ENCODE peak calls at places on chromosomes 16 and 17, in seven cellular contexts. N is brain microvascular endothelial cell, F is tibial nerve, D is Calu3, C is omental fat pad, Q is ascending aorta, L is neural crest cell. B is an unnamed sample.

GRCh38 chr17:59353936-59354755 is 22.7 kb downstream of the YPEL2 start:
- DNase-seq in N (no peak), D (no peak), C (no peak), L (no peak), Q (no peak), F (no peak), B (no peak)

GRCh38 chr17:60161598-60162330 is 12.0 kb downstream of the CA4 start:
- DNase-seq in Q (peak), N (no peak), L (no peak), F (no peak), D (no peak), C (no peak), B (peak)

GRCh38 chr16:79359082-79359481 is 241.5 kb downstream of the MAF start:
- DNase-seq in Q (no peak), D (no peak), N (no peak), F (no peak), C (no peak), L (no peak), B (no peak)

GRCh38 chr16:75818491-75818890 is 92.2 kb upstream of the CPHXL start:
- DNase-seq in C (no peak), D (no peak), L (no peak), N (no peak), Q (no peak), F (no peak), B (no peak)

GRCh38 chr17:7839199-7839889 is 5.3 kb downstream of the KDM6B start:
- DNase-seq in Q (no peak), L (no peak), N (no peak), C (no peak), F (no peak), D (no peak), B (no peak)

GRCh38 chr16:88131966-88132365 is 180.7 kb downstream of the BANP start:
- DNase-seq in D (no peak), Q (no peak), F (no peak), L (no peak), N (no peak), C (no peak), B (no peak)

GRCh38 chr16:89341697-89342694 is 124.5 kb downstream of the ZNF778 start:
- DNase-seq in Q (no peak), D (no peak), F (no peak), N (no peak), C (no peak), L (no peak), B (no peak)

GRCh38 chr17:67686246-67686645 is 31.5 kb upstream of the NOL11 start:
- DNase-seq in F (no peak), Q (no peak), D (no peak), C (no peak), L (no peak), N (no peak), B (no peak)

GRCh38 chr17:2064980-2065785 is 10.3 kb downstream of the HIC1 start:
- DNase-seq in Q (no peak), N (peak), F (no peak), D (no peak), C (no peak), L (no peak), B (no peak)

GRCh38 chr16:4704913-4705312 is 11.6 kb downstream of the NUDT16L1 start:
- DNase-seq in C (no peak), F (no peak), L (no peak), N (no peak), Q (no peak), D (no peak), B (no peak)

GRCh38 chr17:61464121-61464905 is 12.1 kb downstream of the TBX4 start:
- DNase-seq in N (no peak), C (no peak), L (no peak), F (no peak), Q (no peak), D (no peak), B (no peak)

GRCh38 chr17:82120148-82120547 is 22.1 kb upstream of the FASN start:
- DNase-seq in Q (no peak), F (no peak), D (no peak), C (no peak), N (no peak), L (no peak), B (no peak)

GRCh38 chr16:67150058-67150832 is 553 bp downstream of the B3GNT9 start:
- DNase-seq in L (peak), F (no peak), D (peak), N (peak), Q (no peak), C (no peak), B (peak)

GRCh38 chr17:17359271-17359670 is 56.1 kb downstream of the NT5M start:
- DNase-seq in C (no peak), D (no peak), F (no peak), L (no peak), N (no peak), Q (peak), B (no peak)

GRCh38 chr16:10552998-10553491 is 27.4 kb downstream of the EMP2 start:
- DNase-seq in Q (peak), C (no peak), D (no peak), F (peak), L (no peak), N (peak), B (peak)

GRCh38 chr17:67992541-67993152 is 3.6 kb downstream of the C17orf58 start:
- DNase-seq in D (no peak), F (no peak), Q (no peak), C (no peak), N (no peak), L (no peak), B (no peak)

GRCh38 chr17:15451681-15452080 is 15.7 kb downstream of the CDRT4 start:
- DNase-seq in F (no peak), C (no peak), N (peak), L (no peak), Q (peak), D (no peak), B (no peak)

GRCh38 chr16:75462804-75463203 is 1.7 kb downstream of the TMEM170A start:
- DNase-seq in F (no peak), D (no peak), L (no peak), C (no peak), Q (no peak), N (no peak), B (no peak)

GRCh38 chr17:69434164-69434579 is 19.7 kb downstream of the MAP2K6 start:
- DNase-seq in C (no peak), Q (no peak), D (peak), F (no peak), L (no peak), N (no peak), B (no peak)

GRCh38 chr17:42675984-42676423 is 790 bp downstream of the PLEKHH3 start:
- DNase-seq in N (no peak), F (no peak), L (no peak), C (no peak), Q (peak), D (peak), B (peak)

GRCh38 chr17:71201639-71202038 is 919.2 kb upstream of the SOX9 start:
- DNase-seq in C (no peak), F (no peak), D (no peak), L (no peak), Q (no peak), N (no peak), B (no peak)

GRCh38 chr17:17664073-17664470 is 17.2 kb upstream of the RAI1 start:
- DNase-seq in Q (no peak), C (no peak), F (no peak), N (no peak), D (no peak), L (no peak), B (no peak)

GRCh38 chr17:77497578-77497934 is 356.8 kb downstream of the SEC14L1 start:
- DNase-seq in F (no peak), Q (peak), D (no peak), L (no peak), N (no peak), C (peak), B (no peak)

GRCh38 chr16:75080205-75081029 is 36.2 kb downstream of the LDHD start:
- DNase-seq in F (no peak), D (no peak), L (no peak), N (peak), Q (no peak), C (no peak), B (no peak)

GRCh38 chr17:17883801-17884200 is 47.0 kb upstream of the SREBF1 start:
- DNase-seq in C (no peak), Q (no peak), F (no peak), D (no peak), L (no peak), N (no peak), B (no peak)

GRCh38 chr17:70121136-70121535 is 46.1 kb downstream of the KCNJ16 start:
- DNase-seq in F (no peak), D (no peak), N (no peak), C (no peak), L (no peak), Q (no peak), B (no peak)

GRCh38 chr17:16442594-16443389 is 27.4 kb downstream of the TRPV2 start:
- DNase-seq in D (no peak), L (no peak), C (no peak), F (no peak), Q (no peak), N (no peak), B (no peak)

GRCh38 chr16:12971216-12971615 is 69.8 kb downstream of the SHISA9 start:
- DNase-seq in L (no peak), N (peak), Q (no peak), F (no peak), C (peak), D (no peak), B (peak)

GRCh38 chr17:17757391-17757791 is 76.1 kb downstream of the RAI1 start:
- DNase-seq in C (no peak), L (no peak), D (no peak), F (no peak), Q (no peak), N (no peak), B (no peak)

GRCh38 chr17:21196126-21196525 is 17.8 kb downstream of the TMEM11 start:
- DNase-seq in L (no peak), D (no peak), F (no peak), Q (no peak), C (no peak), N (no peak), B (no peak)

GRCh38 chr16:1828645-1829410 is 1.8 kb downstream of the FAHD1 start:
- DNase-seq in L (no peak), F (no peak), C (no peak), N (no peak), Q (no peak), D (no peak), B (no peak)

GRCh38 chr16:70496513-70496912 is 26.8 kb downstream of the COG4 start:
- DNase-seq in Q (no peak), F (no peak), D (no peak), N (no peak), C (no peak), L (no peak), B (no peak)

GRCh38 chr16:50550035-50550434 is 1.8 kb downstream of the NKD1 start:
- DNase-seq in N (no peak), D (no peak), C (no peak), L (no peak), F (no peak), Q (peak), B (no peak)

GRCh38 chr17:45940826-45941225 is 46.5 kb downstream of the MAPT start:
- DNase-seq in D (no peak), L (no peak), Q (no peak), N (no peak), F (peak), C (no peak), B (no peak)

GRCh38 chr17:32936894-32937500 is 9.0 kb downstream of the TMEM98 start:
- DNase-seq in D (peak), L (peak), N (peak), F (peak), C (peak), Q (peak), B (peak)

GRCh38 chr17:80658821-80659220 is 114.2 kb downstream of the RPTOR start:
- DNase-seq in D (no peak), F (no peak), L (no peak), N (no peak), Q (no peak), C (no peak), B (no peak)

GRCh38 chr16:3514621-3515020 is 13.8 kb downstream of the CLUAP1 start:
- DNase-seq in Q (no peak), F (no peak), C (no peak), D (no peak), N (peak), L (no peak), B (no peak)

GRCh38 chr17:5699789-5700188 is 115.5 kb upstream of the NLRP1 start:
- DNase-seq in C (no peak), F (no peak), D (no peak), L (no peak), N (no peak), Q (peak), B (no peak)

GRCh38 chr16:13554643-13555042 is 365.3 kb upstream of the ERCC4 start:
- DNase-seq in Q (no peak), D (no peak), L (no peak), N (no peak), C (no peak), F (no peak), B (no peak)

GRCh38 chr17:18951941-18952842 is at the start of gene SLC5A10:
- DNase-seq in L (no peak), Q (no peak), D (no peak), N (no peak), F (no peak), C (no peak), B (no peak)
- TF ChIP-seq CTCF in L (no peak), Q (no peak), D (no peak), N (peak), F (no peak), C (no peak), B (peak)

GRCh38 chr16:30829130-30830071 is 42.4 kb upstream of the ZNF629 start:
- DNase-seq in Q (no peak), L (no peak), C (no peak), D (peak), F (no peak), N (no peak), B (no peak)
- TF ChIP-seq CTCF in Q (no peak), L (peak), C (no peak), D (no peak), F (no peak), N (peak), B (no peak)

GRCh38 chr16:78005881-78006280 is 16.5 kb upstream of the CLEC3A start:
- DNase-seq in L (peak), C (no peak), D (no peak), Q (no peak), N (no peak), F (no peak), B (no peak)
- TF ChIP-seq CTCF in L (peak), C (no peak), D (no peak), Q (no peak), N (peak), F (no peak), B (peak)

DNA sequence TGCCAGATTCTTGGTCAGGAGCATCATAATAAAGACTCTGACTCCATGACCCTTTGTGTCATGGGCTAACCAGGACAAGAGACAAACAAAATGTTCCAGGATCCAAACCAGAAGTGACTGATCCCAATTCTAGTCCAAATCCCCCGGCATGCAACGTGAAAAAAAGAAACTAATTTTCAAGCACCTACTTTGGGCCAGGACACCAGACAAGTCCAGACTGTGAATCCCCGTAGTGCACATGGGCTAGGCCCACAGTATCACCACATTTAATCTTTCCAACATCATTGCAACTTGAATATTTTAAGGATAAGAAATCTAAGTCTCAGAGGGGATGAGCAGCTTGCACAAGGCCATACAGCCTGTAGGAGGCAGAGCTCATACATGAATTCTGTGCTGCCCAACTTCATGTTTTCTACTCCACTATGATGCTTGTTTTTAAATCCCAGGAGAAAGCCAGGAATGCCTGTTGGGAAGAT is 365.7 kb downstream of the NPIPA8 start:
- DNase-seq in L (no peak), F (peak), D (no peak), N (no peak), C (no peak), Q (peak), B (no peak)
- TF ChIP-seq CTCF in L (peak), F (peak), D (no peak), N (no peak), C (no peak), Q (no peak), B (no peak)

GRCh38 chr16:53611151-53611802 is 92.4 kb downstream of the RPGRIP1L start:
- DNase-seq in Q (no peak), C (no peak), D (no peak), F (no peak), N (no peak), L (no peak), B (no peak)
- TF ChIP-seq CTCF in Q (no peak), C (no peak), D (no peak), F (no peak), N (no peak), L (no peak), B (no peak)

GRCh38 chr16:17491140-17491662 is 20.4 kb upstream of the XYLT1 start:
- DNase-seq in Q (no peak), F (no peak), C (no peak), D (no peak), L (no peak), N (no peak), B (no peak)
- TF ChIP-seq CTCF in Q (no peak), F (no peak), C (no peak), D (no peak), L (no peak), N (no peak), B (no peak)

GRCh38 chr16:85724936-85725335 is 26.0 kb downstream of the C16orf74 start:
- DNase-seq in N (no peak), D (no peak), C (no peak), Q (no peak), F (no peak), L (no peak), B (no peak)

GRCh38 chr16:85729907-85730465 is 20.9 kb downstream of the C16orf74 start:
- DNase-seq in L (no peak), Q (no peak), N (no peak), F (no peak), D (no peak), C (no peak), B (no peak)

GRCh38 chr16:85731179-85731578 is 19.7 kb downstream of the C16orf74 start:
- DNase-seq in Q (no peak), N (no peak), L (no peak), F (no peak), C (no peak), D (no peak), B (no peak)

GRCh38 chr16:85729452-85729851 is 21.4 kb downstream of the C16orf74 start:
- DNase-seq in Q (no peak), D (no peak), L (no peak), F (no peak), C (no peak), N (no peak), B (no peak)

GRCh38 chr16:85728879-85729278 is 22.0 kb downstream of the C16orf74 start:
- DNase-seq in D (no peak), C (no peak), F (no peak), L (no peak), N (no peak), Q (no peak), B (no peak)
- TF ChIP-seq CTCF in D (no peak), C (no peak), F (no peak), L (peak), N (peak), Q (no peak), B (no peak)

GRCh38 chr17:50151937-50152547 is 1.6 kb upstream of the PPP1R9B start:
- DNase-seq in C (peak), N (peak), Q (peak), D (peak), L (peak), F (peak), B (peak)

GRCh38 chr17:50152736-50153135 is 2.3 kb upstream of the PPP1R9B start:
- DNase-seq in D (no peak), N (no peak), C (no peak), Q (no peak), F (no peak), L (no peak), B (no peak)

GRCh38 chr17:50149425-50150353 is 788 bp downstream of the PPP1R9B start:
- DNase-seq in L (peak), N (no peak), Q (no peak), F (no peak), D (peak), C (no peak), B (peak)

GRCh38 chr17:50150354-50151040 is at the start of gene PPP1R9B:
- DNase-seq in N (no peak), D (no peak), F (no peak), L (no peak), C (no peak), Q (no peak), B (peak)

GRCh38 chr17:50151041-50151936 is 812 bp upstream of the PPP1R9B start:
- DNase-seq in F (peak), Q (peak), L (peak), C (peak), D (peak), N (peak), B (peak)
- TF ChIP-seq CTCF in F (peak), Q (peak), L (peak), C (no peak), D (peak), N (peak), B (peak)

B was measured in glutamatergic neuron.